ENCODE peak calls at places on chromosomes 12 and 14, in nine cellular contexts. S is small intestine, Z is upper lobe of right lung, M is astrocyte, P is sigmoid colon, H is HCT116, C is iPS DF 6.9, K is RWPE2, X is IMR-90. E is an unnamed sample.

GRCh38 chr14:52349731-52350130 is 35.6 kb downstream of the PTGER2 start:
- DNase-seq in X (no peak), K (no peak), S (no peak), C (no peak), H (no peak), Z (no peak), P (no peak), M (no peak), E (no peak)

GRCh38 chr12:93777249-93777648 is 100.1 kb downstream of the CRADD start:
- DNase-seq in Z (no peak), C (no peak), H (no peak), K (no peak), P (no peak), M (peak; percentile 46), S (no peak), X (peak; percentile 67), E (no peak)

GRCh38 chr12:59431266-59431665 is 164.6 kb upstream of the SLC16A7 start:
- DNase-seq in P (no peak), X (peak; percentile 2), M (no peak), K (no peak), S (no peak), C (no peak), Z (no peak), H (no peak), E (no peak)

GRCh38 chr12:95838125-95838524 is 20.6 kb upstream of the SNRPF start:
- DNase-seq in P (no peak), X (peak; percentile 72), K (no peak), Z (no peak), S (peak; percentile 85), H (no peak), C (no peak), M (peak; percentile 49), E (peak; percentile 80)

GRCh38 chr14:21385170-21385904 is 1.5 kb upstream of the SUPT16H start:
- DNase-seq in S (no peak), K (no peak), Z (no peak), C (no peak), M (no peak), X (no peak), H (no peak), P (no peak), E (peak; percentile 18)

GRCh38 chr14:100979780-100980179 is 76.3 kb upstream of the RTL1 start:
- DNase-seq in H (no peak), Z (no peak), M (peak; percentile 84), K (no peak), P (no peak), X (peak; percentile 93), S (no peak), C (no peak), E (no peak)

GRCh38 chr14:28690029-28690683 is 76.4 kb upstream of the FOXG1 start:
- DNase-seq in S (no peak), K (no peak), P (no peak), Z (no peak), C (no peak), X (no peak), H (no peak), M (no peak), E (no peak)

GRCh38 chr14:69281450-69282169 is 21.7 kb downstream of the GALNT16 start:
- DNase-seq in P (no peak), M (no peak), K (peak; percentile 26), C (no peak), X (peak; percentile 5), S (no peak), Z (no peak), H (no peak), E (no peak)

GRCh38 chr12:15152864-15153263 is 68.4 kb downstream of the RERG start:
- DNase-seq in Z (no peak), K (no peak), C (no peak), P (no peak), S (no peak), M (peak; percentile 89), X (peak; percentile 30), H (no peak), E (peak; percentile 4)

GRCh38 chr12:91991397-91992187 is 154.1 kb downstream of the BTG1 start:
- DNase-seq in S (peak; percentile 42), Z (no peak), P (no peak), C (no peak), K (no peak), M (peak; percentile 16), X (no peak), H (no peak), E (no peak)

GRCh38 chr12:62703011-62703380 is 232.0 kb downstream of the PPM1H start:
- DNase-seq in S (no peak), M (peak; percentile 81), H (no peak), Z (no peak), C (no peak), P (no peak), X (peak; percentile 83), K (no peak), E (peak; percentile 13)

GRCh38 chr12:31845613-31846321 is 113.4 kb upstream of the RESF1 start:
- DNase-seq in H (no peak), P (no peak), C (no peak), Z (no peak), S (no peak), M (no peak), K (no peak), X (no peak), E (no peak)
- H3K9me3 ChIP-seq in H (peaks cover 7% of the 10 kb centered on the region), P (no peaks in the 10 kb centered on the region), C (peaks cover 3% of the 10 kb centered on the region), Z (peaks cover 27% of the 10 kb centered on the region), S (no peaks in the 10 kb centered on the region), M (peaks cover 10% of the 10 kb centered on the region), K (peaks cover 12% of the 10 kb centered on the region), X (peaks cover 8% of the 10 kb centered on the region), E (peaks cover 27% of the 10 kb centered on the region)

DNA sequence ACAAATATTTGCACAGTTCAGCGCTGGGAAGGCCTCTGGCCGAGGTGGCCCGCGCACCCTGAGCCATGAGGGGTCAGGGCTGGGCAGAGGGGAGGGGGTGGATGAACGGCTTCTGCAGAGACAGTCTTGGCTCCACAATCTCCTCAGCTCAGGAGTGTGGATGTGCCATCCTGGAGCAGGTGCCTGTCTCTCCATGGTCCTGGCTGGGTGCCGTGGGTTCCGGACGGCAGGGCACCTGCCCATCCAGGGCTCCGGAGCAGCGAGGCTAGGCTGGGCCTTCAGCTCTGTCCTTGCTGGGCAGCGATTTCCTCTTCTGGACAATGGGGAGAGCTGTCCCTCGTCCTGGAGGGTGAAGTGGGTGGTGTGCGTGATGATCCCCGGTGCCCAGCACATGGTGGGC is 55.6 kb downstream of the KIF26A start:
- DNase-seq in P (no peak), X (no peak), M (no peak), H (no peak), S (no peak), Z (no peak), C (no peak), K (no peak), E (no peak)
- H3K27ac ChIP-seq in P (no peak overlapping the region), X (no peak overlapping the region), M (no peak overlapping the region), H (no peak overlapping the region), S (no peak overlapping the region), Z (no peak overlapping the region), C (no peak overlapping the region), K (no peak overlapping the region), E (no peak overlapping the region)

GRCh38 chr14:70882771-70883492 is 24.3 kb upstream of the PCNX1 start:
- DNase-seq in M (peak; percentile 60), C (no peak), H (no peak), S (no peak), X (peak; percentile 66), K (no peak), Z (no peak), P (no peak), E (no peak)

GRCh38 chr14:70884595-70885342 is 22.5 kb upstream of the PCNX1 start:
- DNase-seq in S (peak; percentile 12), M (no peak), P (no peak), H (no peak), C (no peak), Z (no peak), K (no peak), X (no peak), E (no peak)

GRCh38 chr14:70885343-70886014 is 21.8 kb upstream of the PCNX1 start:
- DNase-seq in Z (no peak), C (no peak), X (no peak), P (no peak), M (no peak), S (no peak), K (no peak), H (no peak), E (no peak)

GRCh38 chr14:70879448-70879847 is 27.8 kb upstream of the PCNX1 start:
- DNase-seq in Z (no peak), C (no peak), S (no peak), P (no peak), X (peak; percentile 41), M (no peak), H (no peak), K (no peak), E (no peak)

DNA sequence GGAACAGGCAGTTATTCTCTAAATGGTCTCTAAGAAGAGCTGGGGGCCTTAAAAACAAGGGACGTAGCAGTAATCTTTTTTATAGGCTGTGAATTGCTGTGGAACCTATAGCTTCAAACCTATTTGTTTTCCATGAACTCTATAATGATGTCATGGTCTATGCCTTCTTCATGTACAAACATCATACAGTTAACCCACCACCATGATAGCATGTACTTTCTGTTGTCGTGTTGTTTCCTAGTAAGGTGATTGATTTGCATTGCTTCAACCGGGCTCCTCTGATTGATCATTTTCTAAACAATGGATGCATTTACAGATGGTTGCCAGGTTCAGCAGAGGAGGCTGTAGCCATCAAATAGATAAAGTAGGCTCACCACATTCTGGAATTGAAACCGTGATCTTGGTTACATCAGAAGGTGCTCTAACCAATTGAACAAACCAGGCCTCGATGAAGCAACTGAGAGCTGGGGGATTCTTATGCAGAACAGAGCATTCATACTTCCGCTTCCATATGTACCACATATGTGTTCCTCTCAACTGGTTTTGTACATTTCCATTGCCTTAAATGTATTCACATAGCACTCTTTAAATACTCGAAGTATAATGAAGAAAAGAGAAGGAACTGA is 25.6 kb upstream of the PCNX1 start:
- DNase-seq in X (no peak), Z (no peak), M (no peak), H (no peak), C (no peak), P (no peak), K (no peak), S (no peak), E (no peak)
- H3K4me3 ChIP-seq in X (no peak overlapping the region), Z (no peak overlapping the region), M (no peak overlapping the region), H (no peak overlapping the region), C (no peak overlapping the region), P (no peak overlapping the region), K (no peak overlapping the region), S (no peak overlapping the region), E (no peak overlapping the region)

DNA sequence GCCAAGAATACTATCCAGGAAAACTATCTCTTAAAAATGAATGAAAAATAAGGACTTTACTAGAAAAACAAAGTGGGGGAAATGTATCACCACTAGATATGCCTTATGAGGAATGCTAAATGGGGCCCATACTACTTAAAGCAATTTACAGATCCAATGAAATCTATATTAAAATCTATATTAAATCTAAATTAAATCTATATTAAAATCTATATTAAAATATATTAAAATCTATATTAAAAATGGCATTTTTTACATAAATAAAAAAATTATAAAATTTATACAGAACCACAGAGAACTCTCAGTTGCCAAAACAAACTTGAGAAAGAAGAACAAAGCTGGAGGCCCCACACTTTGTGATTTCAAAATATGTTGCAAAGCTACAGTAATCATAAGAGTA is 234.5 kb downstream of the RPL10L start:
- DNase-seq in M (no peak), K (no peak), H (no peak), C (no peak), Z (no peak), X (no peak), S (no peak), P (no peak), E (no peak)
- H3K9me3 ChIP-seq in M (no peaks in the 10 kb centered on the region), K (no peaks in the 10 kb centered on the region), H (no peaks in the 10 kb centered on the region), C (no peaks in the 10 kb centered on the region), Z (no peaks in the 10 kb centered on the region), X (peaks cover 3% of the 10 kb centered on the region), S (no peaks in the 10 kb centered on the region), P (no peaks in the 10 kb centered on the region), E (peaks cover 4% of the 10 kb centered on the region)

E was measured in SJCRH30.